ENCODE peak calls at places on chromosomes 6 and 20, in ten cellular contexts. N, I, W, A, T, D, E, C, J and B are unnamed samples.

GRCh38 chr20:61935926-61936700 is 129.6 kb downstream of the TAF4 start:
- DNase-seq in A (no peak), N (no peak), J (no peak), E (no peak), I (no peak), T (no peak), D (no peak), W (no peak), C (no peak), B (no peak)

GRCh38 chr6:143642403-143642802 is 35.4 kb upstream of the PHACTR2 start:
- DNase-seq in E (no peak), J (no peak), A (peak), N (no peak), T (no peak), W (no peak), C (no peak), I (no peak), D (no peak), B (no peak)

GRCh38 chr6:137799950-137800568 is 67.0 kb upstream of the TNFAIP3 start:
- DNase-seq in W (peak), A (peak), N (peak), I (no peak), E (no peak), T (no peak), J (peak), C (peak), D (no peak), B (no peak)

GRCh38 chr6:43926644-43927524 is 156.9 kb downstream of the VEGFA start:
- DNase-seq in J (peak), E (peak), N (peak), C (peak), T (no peak), W (peak), I (peak), D (no peak), A (peak), B (peak)

GRCh38 chr20:52124821-52125220 is 66.8 kb downstream of the ZFP64 start:
- DNase-seq in D (no peak), C (no peak), E (no peak), T (no peak), A (no peak), W (no peak), I (no peak), N (no peak), J (no peak), B (no peak)

GRCh38 chr20:61332016-61332975 is 80.2 kb downstream of the CDH4 start:
- DNase-seq in W (no peak), N (no peak), J (no peak), T (no peak), D (no peak), A (no peak), I (no peak), C (no peak), E (no peak), B (no peak)

GRCh38 chr20:36677422-36677771 is 31.4 kb upstream of the SLA2 start:
- DNase-seq in W (no peak), T (no peak), J (no peak), D (no peak), E (no peak), N (no peak), A (no peak), I (no peak), C (no peak), B (no peak)

GRCh38 chr6:131001945-131002661 is 60.9 kb downstream of the EPB41L2 start:
- DNase-seq in I (no peak), N (no peak), W (no peak), T (no peak), D (no peak), C (no peak), J (no peak), E (no peak), A (no peak), B (no peak)

GRCh38 chr6:87139236-87139635 is 16.1 kb upstream of the ZNF292 start:
- DNase-seq in J (peak), C (peak), T (no peak), D (no peak), E (no peak), A (peak), I (no peak), N (peak), W (peak), B (no peak)

GRCh38 chr6:96907498-96907897 is 9.8 kb upstream of the NDUFAF4 start:
- DNase-seq in W (no peak), D (no peak), I (no peak), J (peak), E (peak), T (no peak), N (no peak), A (peak), C (peak), B (no peak)

GRCh38 chr6:153138930-153139329 is 7.8 kb upstream of the RGS17 start:
- DNase-seq in N (no peak), C (no peak), T (no peak), I (no peak), D (no peak), W (no peak), A (no peak), E (no peak), J (no peak), B (no peak)

GRCh38 chr20:54207743-54208491 is at the start of gene PFDN4:
- DNase-seq in I (peak), C (peak), T (peak), E (peak), A (peak), J (peak), N (peak), W (peak), D (peak), B (peak)

GRCh38 chr20:36775196-36775595 is 1.6 kb upstream of the DSN1 start:
- DNase-seq in W (no peak), C (no peak), E (no peak), A (peak), N (no peak), J (no peak), I (no peak), D (no peak), T (no peak), B (no peak)

GRCh38 chr6:105363100-105363754 is 39.7 kb downstream of the PREP start:
- DNase-seq in I (no peak), A (peak), N (no peak), J (no peak), T (no peak), D (no peak), E (no peak), W (peak), C (peak), B (no peak)

GRCh38 chr6:41732601-41733348 is 2.6 kb downstream of the TFEB start:
- DNase-seq in D (no peak), C (no peak), W (no peak), T (no peak), N (no peak), I (peak), E (no peak), A (peak), J (peak), B (no peak)

GRCh38 chr20:59145926-59146800 is 17.5 kb upstream of the ZNF831 start:
- DNase-seq in C (no peak), N (no peak), J (peak), W (no peak), T (no peak), D (no peak), E (no peak), A (no peak), I (no peak), B (no peak)

GRCh38 chr20:5065489-5066383 is 54.0 kb downstream of the PCNA start:
- DNase-seq in N (no peak), W (no peak), T (peak), E (peak), D (no peak), J (no peak), C (peak), I (peak), A (peak), B (peak)

GRCh38 chr6:79201935-79202334 is 32.5 kb downstream of the HMGN3 start:
- DNase-seq in W (no peak), I (no peak), E (no peak), J (no peak), C (no peak), N (no peak), T (no peak), D (no peak), A (no peak), B (no peak)

GRCh38 chr6:35694462-35694861 is 5.7 kb upstream of the FKBP5 start:
- DNase-seq in T (no peak), J (no peak), D (no peak), W (no peak), A (peak), C (peak), N (no peak), E (no peak), I (no peak), B (no peak)

GRCh38 chr6:148059869-148060268 is 282.8 kb upstream of the SASH1 start:
- DNase-seq in W (no peak), A (no peak), J (no peak), I (no peak), E (no peak), C (no peak), T (no peak), N (no peak), D (no peak), B (no peak)

GRCh38 chr6:18533793-18534192 is 146.6 kb downstream of the RNF144B start:
- DNase-seq in J (no peak), W (no peak), N (no peak), D (no peak), T (no peak), C (no peak), A (no peak), E (no peak), I (no peak), B (no peak)

GRCh38 chr6:115004982-115005381 is 662.2 kb upstream of the HS3ST5 start:
- DNase-seq in J (no peak), W (no peak), C (no peak), T (no peak), I (no peak), A (peak), N (no peak), D (no peak), E (no peak), B (no peak)

GRCh38 chr6:134740473-134741192 is 209.3 kb downstream of the ALDH8A1 start:
- DNase-seq in I (no peak), T (no peak), C (peak), A (peak), W (no peak), D (no peak), J (no peak), E (no peak), N (no peak), B (no peak)

GRCh38 chr6:17971128-17972073 is 16.0 kb downstream of the KIF13A start:
- DNase-seq in C (peak), E (no peak), D (no peak), J (no peak), I (no peak), T (no peak), W (no peak), N (no peak), A (peak), B (no peak)

GRCh38 chr6:27238010-27238983 is 9.2 kb upstream of the PRSS16 start:
- DNase-seq in T (no peak), D (no peak), N (no peak), I (no peak), J (no peak), A (peak), E (no peak), W (no peak), C (peak), B (no peak)

GRCh38 chr6:85115876-85116275 is 334.0 kb upstream of the NT5E start:
- DNase-seq in J (no peak), T (no peak), I (no peak), W (no peak), E (no peak), N (no peak), C (no peak), D (no peak), A (no peak), B (no peak)

GRCh38 chr6:35028781-35029180 is 112.4 kb downstream of the TCP11 start:
- DNase-seq in D (no peak), N (no peak), W (no peak), E (no peak), A (no peak), J (no peak), T (no peak), C (no peak), I (no peak), B (no peak)

GRCh38 chr20:50292324-50293243 is 102.0 kb downstream of the CEBPB start:
- DNase-seq in D (peak), T (peak), I (peak), J (peak), W (no peak), N (peak), A (peak), C (peak), E (peak), B (peak)

GRCh38 chr20:37517371-37517748 is 3.7 kb upstream of the NNAT start:
- DNase-seq in D (no peak), W (no peak), J (no peak), N (no peak), E (no peak), C (no peak), A (no peak), T (no peak), I (no peak), B (no peak)

GRCh38 chr6:19269341-19269898 is 567.8 kb upstream of the ID4 start:
- DNase-seq in T (no peak), J (no peak), N (no peak), E (no peak), I (no peak), W (no peak), A (no peak), D (no peak), C (no peak), B (no peak)